ENCODE peak calls at places on chromosomes 12 and 14, in nine cellular contexts. Y, X, Z, C, B, E, F, Q and U are unnamed samples.

GRCh38 chr14:102544745-102545460 is 35.3 kb upstream of the ANKRD9 start:
- DNase-seq in C (peak; percentile 69), Q (no peak), Z (peak; percentile 67), B (no peak), E (no peak), Y (no peak), F (no peak), X (no peak), U (no peak)

GRCh38 chr14:22386924-22387775 is 201.9 kb downstream of the DAD1 start:
- DNase-seq in C (no peak), Q (peak; percentile 56), Y (peak; percentile 28), Z (peak; percentile 91), B (peak; percentile 85), X (peak; percentile 39), E (peak; percentile 84), F (no peak), U (peak; percentile 89)

GRCh38 chr12:49288412-49288853 is 6.5 kb upstream of the PRPH start:
- DNase-seq in B (peak; percentile 38), X (no peak), Y (no peak), Z (peak; percentile 72), E (peak; percentile 79), Q (no peak), C (no peak), F (no peak), U (no peak)

GRCh38 chr14:100623961-100624360 is 36.7 kb upstream of the BEGAIN start:
- DNase-seq in B (no peak), Q (no peak), X (no peak), Z (no peak), E (no peak), F (no peak), C (no peak), Y (no peak), U (no peak)

GRCh38 chr14:102524026-102524450 is 14.5 kb upstream of the ANKRD9 start:
- DNase-seq in X (no peak), E (no peak), B (no peak), Y (no peak), F (no peak), Q (peak; percentile 42), Z (no peak), C (no peak), U (no peak)

GRCh38 chr14:101527987-101528386 is 33.3 kb upstream of the DIO3 start:
- DNase-seq in B (no peak), F (no peak), Y (no peak), C (no peak), E (no peak), Q (no peak), X (no peak), Z (no peak), U (no peak)

GRCh38 chr14:68780358-68781160 is 12.3 kb downstream of the ZFP36L1 start:
- DNase-seq in C (peak; percentile 92), F (no peak), Z (peak; percentile 51), E (peak; percentile 89), X (peak; percentile 53), Q (peak; percentile 86), B (peak; percentile 88), Y (no peak), U (peak; percentile 50)

GRCh38 chr12:120332523-120332922 is 4.9 kb upstream of the PLA2G1B start:
- DNase-seq in C (no peak), F (no peak), Q (no peak), Y (no peak), B (no peak), E (no peak), X (no peak), Z (no peak), U (no peak)

GRCh38 chr14:69017706-69018105 is 38.6 kb upstream of the ACTN1 start:
- DNase-seq in F (no peak), B (no peak), Z (no peak), C (no peak), Q (no peak), Y (no peak), E (no peak), X (no peak), U (no peak)

GRCh38 chr12:15206831-15207394 is 14.3 kb downstream of the RERG start:
- DNase-seq in X (peak; percentile 36), E (no peak), C (no peak), F (no peak), Y (no peak), Q (no peak), B (no peak), Z (no peak), U (no peak)

GRCh38 chr12:15208871-15209656 is 12.2 kb downstream of the RERG start:
- DNase-seq in X (peak; percentile 59), Y (no peak), E (peak; percentile 27), Z (no peak), C (no peak), Q (peak; percentile 36), B (no peak), F (no peak), U (no peak)

GRCh38 chr12:15208140-15208539 is 13.1 kb downstream of the RERG start:
- DNase-seq in Z (no peak), F (no peak), X (no peak), B (no peak), Q (no peak), C (no peak), Y (no peak), E (peak; percentile 39), U (no peak)

GRCh38 chr12:15212877-15213276 is 8.3 kb downstream of the RERG start:
- DNase-seq in X (no peak), Y (no peak), F (no peak), Z (peak; percentile 27), C (no peak), B (no peak), Q (no peak), E (no peak), U (no peak)

GRCh38 chr12:15209782-15210181 is 11.4 kb downstream of the RERG start:
- DNase-seq in Y (no peak), B (peak; percentile 66), X (peak; percentile 87), Q (no peak), E (peak; percentile 78), F (no peak), Z (no peak), C (no peak), U (no peak)
- H3K4me3 ChIP-seq in Y (no peak overlapping the region), B (no peak overlapping the region), X (no peak overlapping the region), Q (no peak overlapping the region), E (no peak overlapping the region), F (no peak overlapping the region), Z (no peak overlapping the region), C (no peak overlapping the region), U (no peak overlapping the region)

DNA sequence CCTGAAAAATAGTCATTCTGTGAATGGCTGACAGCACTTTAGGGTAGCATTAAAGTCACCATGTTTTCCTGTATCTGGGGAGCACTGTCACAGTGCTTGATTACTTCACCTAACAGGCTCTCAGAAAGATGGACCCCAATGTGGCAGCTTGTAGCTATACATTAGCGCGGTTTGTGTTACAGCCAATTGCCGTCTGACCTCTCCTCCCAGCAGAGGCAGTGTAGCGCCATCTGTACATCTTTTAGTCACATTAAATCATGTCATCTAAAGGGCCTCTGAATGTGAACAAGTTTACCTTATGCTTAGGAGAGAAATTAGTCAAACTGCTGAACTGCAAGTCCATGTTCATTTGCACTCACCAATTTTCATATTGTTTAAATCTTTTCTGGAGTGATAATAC is 113.7 kb downstream of the LMO3 start:
- DNase-seq in Q (no peak), F (no peak), B (no peak), Y (no peak), C (no peak), Z (peak; percentile 5), E (no peak), X (no peak), U (no peak)
- H3K4me3 ChIP-seq in Q (no peak overlapping the region), F (no peak overlapping the region), B (no peak overlapping the region), Y (no peak overlapping the region), C (no peak overlapping the region), Z (no peak overlapping the region), E (no peak overlapping the region), X (no peak overlapping the region), U (no peak overlapping the region)

GRCh38 chr12:47276253-47277070 is 196.7 kb upstream of the AMIGO2 start:
- DNase-seq in B (peak; percentile 50), Y (peak; percentile 13), E (peak; percentile 54), Z (no peak), F (no peak), X (no peak), C (no peak), Q (no peak), U (peak; percentile 51)
- H3K4me3 ChIP-seq in B (no peak overlapping the region), Y (no peak overlapping the region), E (no peak overlapping the region), Z (no peak overlapping the region), F (no peak overlapping the region), X (no peak overlapping the region), C (no peak overlapping the region), Q (no peak overlapping the region), U (no peak overlapping the region)

GRCh38 chr14:53306926-53307325 is 153.8 kb upstream of the DDHD1 start:
- DNase-seq in B (peak; percentile 31), F (no peak), C (no peak), Q (no peak), E (peak; percentile 83), Z (peak; percentile 80), Y (no peak), X (peak; percentile 78), U (no peak)
- H3K4me3 ChIP-seq in B (peak overlapping the region; percentile 19), F (no peak overlapping the region), C (peak overlapping the region; percentile 76), Q (no peak overlapping the region), E (peak overlapping the region; percentile 59), Z (peak overlapping the region; percentile 24), Y (no peak overlapping the region), X (no peak overlapping the region), U (no peak overlapping the region)

GRCh38 chr12:3492868-3493224 is 1.8 kb downstream of the PRMT8 start:
- DNase-seq in X (no peak), E (no peak), Q (no peak), B (no peak), Z (no peak), C (no peak), F (no peak), Y (no peak), U (peak; percentile 70)
- H3K4me3 ChIP-seq in X (no peak overlapping the region), E (no peak overlapping the region), Q (no peak overlapping the region), B (no peak overlapping the region), Z (peak overlapping the region; percentile 75), C (peak overlapping the region; percentile 47), F (no peak overlapping the region), Y (no peak overlapping the region), U (no peak overlapping the region)

DNA sequence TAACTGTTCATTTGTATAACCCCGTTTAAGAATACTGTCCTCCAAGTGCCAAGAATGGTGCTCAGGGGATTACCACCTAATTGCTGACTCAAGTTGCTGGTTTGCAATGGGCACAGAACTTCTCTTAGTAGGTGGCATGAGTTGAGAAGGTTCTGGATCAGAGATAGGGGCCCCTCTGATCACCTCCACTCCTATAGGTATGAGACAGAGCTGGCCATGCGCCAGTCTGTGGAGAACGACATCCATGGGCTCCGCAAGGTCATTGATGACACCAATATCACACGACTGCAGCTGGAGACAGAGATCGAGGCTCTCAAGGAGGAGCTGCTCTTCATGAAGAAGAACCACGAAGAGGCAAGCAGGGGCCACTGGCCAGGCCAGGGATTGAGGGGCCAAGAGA is 1.6 kb downstream of the KRT18 start:
- DNase-seq in E (no peak), Q (no peak), X (no peak), Z (no peak), C (no peak), F (no peak), Y (no peak), B (no peak), U (no peak)
- H3K4me3 ChIP-seq in E (no peak overlapping the region), Q (no peak overlapping the region), X (peak overlapping the region; percentile 97), Z (no peak overlapping the region), C (no peak overlapping the region), F (peak overlapping the region; percentile 70), Y (peak overlapping the region; percentile 87), B (no peak overlapping the region), U (no peak overlapping the region)